ENCODE peak calls at places on chromosomes 11 and 22, in four cellular contexts. O, I, U and H are unnamed samples.
A peak's percentile ranks its signal among the peaks of the same experiment; 100 is the strongest.

GRCh38 chr22:19325296-19325950 is 33.9 kb upstream of the CLTCL1 start:
- DNase-seq in U (no peak), I (no peak), O (no peak), H (no peak)

GRCh38 chr11:119316017-119316728 is 757 bp downstream of the MCAM start:
- DNase-seq in I (no peak), U (no peak), O (peak; percentile 50), H (no peak)

GRCh38 chr22:37232140-37232998 is 11.7 kb downstream of the RAC2 start:
- DNase-seq in I (no peak), U (no peak), O (no peak), H (no peak)

GRCh38 chr11:10392680-10393079 is 62.4 kb upstream of the AMPD3 start:
- DNase-seq in I (no peak), U (no peak), O (no peak), H (no peak)

GRCh38 chr11:11445441-11446185 is 92.6 kb upstream of the CSNK2A3 start:
- DNase-seq in I (no peak), U (no peak), O (no peak), H (no peak)

GRCh38 chr11:106997241-106997640 is 21.0 kb downstream of the GUCY1A2 start:
- DNase-seq in U (no peak), I (no peak), O (no peak), H (no peak)

GRCh38 chr11:18939314-18939713 is at the start of gene MRGPRX1:
- DNase-seq in I (no peak), O (no peak), U (no peak), H (no peak)

GRCh38 chr22:40928657-40929056 is 22.5 kb upstream of the RBX1 start:
- DNase-seq in U (no peak), O (peak; percentile 9), I (no peak), H (no peak)

GRCh38 chr11:8642226-8642625 is 40.2 kb downstream of the TRIM66 start:
- DNase-seq in I (no peak), O (no peak), U (no peak), H (no peak)

GRCh38 chr11:36156486-36157150 is 132.6 kb downstream of the COMMD9 start:
- DNase-seq in I (no peak), U (no peak), O (no peak), H (no peak)

GRCh38 chr22:37301144-37301820 is 19.0 kb downstream of the CYTH4 start:
- DNase-seq in U (no peak), O (no peak), I (no peak), H (no peak)

GRCh38 chr22:41739576-41739975 is 40.3 kb downstream of the MEI1 start:
- DNase-seq in U (no peak), I (peak; percentile 30), O (no peak), H (no peak)

GRCh38 chr11:110490886-110491285 is 61.1 kb downstream of the FDX1 start:
- DNase-seq in U (no peak), O (no peak), I (no peak), H (no peak)

GRCh38 chr11:86608251-86608799 is 64.1 kb downstream of the ME3 start:
- DNase-seq in I (peak; percentile 21), U (no peak), O (peak; percentile 76), H (peak; percentile 60)

GRCh38 chr11:17642980-17643379 is 76.4 kb upstream of the MYOD1 start:
- DNase-seq in U (no peak), I (no peak), O (no peak), H (no peak)

GRCh38 chr22:17267661-17268330 is 48.6 kb upstream of the ADA2 start:
- DNase-seq in U (no peak), O (no peak), I (no peak), H (no peak)

GRCh38 chr22:27648074-27648473 is 153.5 kb downstream of the MN1 start:
- DNase-seq in O (no peak), I (no peak), U (no peak), H (no peak)

GRCh38 chr11:83610996-83611395 is 324.8 kb upstream of the CCDC90B start:
- DNase-seq in O (no peak), U (no peak), I (no peak), H (no peak)

GRCh38 chr22:19896665-19897355 is 42.1 kb upstream of the GNB1L start:
- DNase-seq in U (no peak), O (peak; percentile 84), I (no peak), H (no peak)

GRCh38 chr11:133041928-133042890 is 490.1 kb downstream of the OPCML start:
- DNase-seq in U (no peak), O (no peak), I (no peak), H (no peak)

GRCh38 chr11:119585038-119585666 is 143.8 kb downstream of the NECTIN1 start:
- DNase-seq in U (no peak), I (no peak), O (no peak), H (no peak)

GRCh38 chr11:9714540-9714939 is 50.7 kb downstream of the SWAP70 start:
- DNase-seq in U (no peak), O (no peak), I (no peak), H (no peak)

GRCh38 chr11:118886681-118887111 is 3.0 kb downstream of the CXCR5 start:
- DNase-seq in I (no peak), O (no peak), U (no peak), H (no peak)

GRCh38 chr11:18384157-18384641 is 10.2 kb upstream of the LDHA start:
- DNase-seq in O (peak; percentile 20), U (no peak), I (peak; percentile 51), H (peak; percentile 80)

GRCh38 chr11:62539238-62539925 is 7.2 kb downstream of the AHNAK start:
- DNase-seq in O (peak; percentile 36), U (no peak), I (no peak), H (no peak)

GRCh38 chr11:70117567-70118194 is 39.6 kb downstream of the ANO1 start:
- DNase-seq in I (no peak), U (no peak), O (no peak), H (no peak)

GRCh38 chr11:69650081-69650831 is 9.3 kb downstream of the CCND1 start:
- DNase-seq in O (no peak), I (no peak), U (no peak), H (no peak)

GRCh38 chr11:104333977-104334376 is 170.0 kb upstream of the PDGFD start:
- DNase-seq in U (no peak), I (no peak), O (no peak), H (peak; percentile 7)

GRCh38 chr11:46741600-46742484 is 22.8 kb downstream of the F2 start:
- DNase-seq in I (no peak), U (no peak), O (no peak), H (no peak)

DNA sequence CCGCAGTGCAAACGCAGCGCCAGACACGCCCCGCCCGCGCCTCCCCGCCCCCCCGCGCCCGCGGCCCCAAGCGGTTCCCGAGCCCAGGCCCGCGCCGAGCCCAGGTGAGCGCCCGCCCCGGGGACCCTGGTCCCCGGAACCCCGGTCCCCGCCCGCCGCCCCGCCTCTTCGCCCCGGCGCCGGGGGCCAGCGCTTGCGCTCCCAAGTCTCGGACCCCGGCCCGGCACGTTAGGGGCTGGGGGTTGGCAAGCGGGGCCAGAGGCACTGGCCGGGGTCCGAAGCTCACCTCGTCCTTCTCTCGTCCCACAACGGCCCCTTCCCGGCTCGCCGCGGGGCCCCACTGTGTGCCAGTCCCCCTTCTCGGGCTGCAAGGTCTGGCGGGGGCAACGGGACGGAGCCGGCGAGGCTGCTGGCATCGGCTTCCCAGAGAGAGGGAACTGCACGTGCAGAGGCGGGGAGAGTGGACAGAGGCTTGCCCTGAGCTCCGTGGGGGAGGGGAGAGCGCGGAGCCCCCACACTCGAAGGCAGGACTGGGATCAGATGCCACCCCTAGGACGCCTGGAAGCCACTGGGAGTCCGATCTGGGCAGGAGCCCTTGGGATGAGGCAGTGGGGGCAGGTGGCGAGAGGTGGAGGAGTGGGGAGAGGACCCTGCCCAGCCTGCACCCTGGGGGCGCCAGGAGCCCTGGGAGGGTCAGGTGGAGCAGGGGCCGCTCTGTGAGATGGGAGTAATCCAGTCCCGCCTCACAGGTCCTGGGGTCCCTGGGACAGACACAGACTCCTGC is 1.8 kb upstream of the AIFM3 start:
- DNase-seq in O (peak; percentile 97), U (no peak), I (no peak), H (no peak)
- TF ChIP-seq SRF in O (no peak), U (no peak), I (no peak), H (no peak)

DNA sequence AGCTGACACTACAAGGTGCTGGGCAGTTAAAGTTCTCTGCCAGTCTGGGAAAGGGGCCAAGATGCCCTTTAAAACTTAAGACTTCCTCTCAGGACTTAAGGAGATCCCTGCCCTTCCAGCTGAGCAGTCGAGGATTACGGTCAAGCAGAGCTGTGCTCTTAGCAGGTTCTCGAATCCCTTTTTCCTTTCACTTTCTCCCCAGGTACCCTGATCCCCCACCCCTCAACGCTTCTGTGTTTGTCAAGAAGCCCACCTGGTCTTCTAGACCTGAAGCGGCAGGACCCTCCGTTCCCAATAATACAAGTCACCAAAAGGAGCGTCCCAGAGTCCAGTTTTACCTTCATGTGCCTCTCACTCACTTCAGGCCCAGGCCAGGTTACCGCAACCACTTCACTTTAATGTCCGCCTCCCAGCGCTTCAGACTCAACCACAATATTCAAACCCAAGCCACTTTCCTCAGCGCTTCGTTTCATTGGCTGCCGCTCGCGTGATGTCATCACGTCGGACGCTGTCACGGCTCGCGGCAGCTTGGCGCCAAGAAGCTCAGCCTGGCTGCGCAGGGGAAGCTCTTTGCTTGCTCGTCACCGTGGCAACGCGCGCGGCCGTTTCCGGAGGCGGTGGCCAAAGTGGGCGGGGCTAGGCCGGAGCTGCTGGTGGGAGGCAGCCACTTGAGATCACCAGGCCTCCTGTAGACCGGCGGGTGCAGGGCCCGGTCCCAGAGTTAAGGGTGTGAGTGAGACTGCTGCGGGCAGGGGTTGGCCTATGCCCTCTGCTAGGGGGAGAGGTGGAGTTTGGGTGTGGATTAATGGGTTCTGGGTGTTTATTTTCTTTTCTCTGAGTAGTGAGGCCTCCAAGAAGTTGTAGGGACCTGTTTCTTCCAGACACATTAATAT is at the start of the genes KIF18A and METTL15:
- DNase-seq in O (peak; percentile 90), U (peak; percentile 98), I (peak; percentile 96), H (peak; percentile 96)
- TF ChIP-seq EP300 in O (peak; percentile 32), U (no peak), I (no peak), H (peak; percentile 21)

GRCh38 chr11:15006139-15006759 is 34.1 kb upstream of the CALCA start:
- DNase-seq in U (no peak), I (peak; percentile 0), O (peak; percentile 19), H (peak; percentile 46)
- TF ChIP-seq YY1 in U (no peak), I (no peak), O (no peak), H (no peak)

GRCh38 chr11:94153320-94153719 is 24.7 kb downstream of the PANX1 start:
- DNase-seq in I (no peak), U (no peak), O (no peak), H (peak; percentile 86)
- TF ChIP-seq SRF in I (no peak), U (no peak), O (no peak), H (no peak)

GRCh38 chr11:130522284-130522961 is 74.0 kb downstream of the ADAMTS15 start:
- DNase-seq in U (no peak), I (no peak), O (peak; percentile 79), H (peak; percentile 10)
- TF ChIP-seq EP300 in U (no peak), I (no peak), O (no peak), H (no peak)

GRCh38 chr11:65817312-65817814 is 16.4 kb upstream of the SNX32 start:
- DNase-seq in I (no peak), U (no peak), O (peak; percentile 14), H (no peak)
- TF ChIP-seq YY1 in I (no peak), U (no peak), O (no peak), H (no peak)